ENCODE peak calls at places on chromosomes 1 and 21, in four cellular contexts. Q is Right ventricle myocardium inferior; T is stimulated activated CD4-positive, alpha-beta T cell treated with anti-CD3 and anti-CD28 coated beads, Interleukin-1b, Interleukin-23, amount 100 ng/mL, for 4 hours; D is endodermal cell. Z is an unnamed sample.

GRCh38 chr1:99849413-99849743 is 783 bp upstream of the AGL start:
- DNase-seq in Q (no peak), D (no peak), T (no peak), Z (no peak)

GRCh38 chr1:208717490-208717889 is 473.3 kb upstream of the PLXNA2 start:
- DNase-seq in T (no peak), Q (no peak), D (no peak), Z (no peak)

GRCh38 chr21:43369124-43369523 is 57.8 kb downstream of the SIK1 start:
- DNase-seq in Q (peak), D (no peak), T (no peak), Z (no peak)

GRCh38 chr1:178628637-178629548 is 96.2 kb upstream of the RALGPS2 start:
- DNase-seq in Q (no peak), D (peak), T (no peak), Z (no peak)

GRCh38 chr1:228013322-228014234 is 6.8 kb downstream of the WNT3A start:
- DNase-seq in Q (no peak), T (no peak), D (peak), Z (no peak)

GRCh38 chr1:146007785-146008133 is 11.4 kb upstream of the TXNIP start:
- DNase-seq in Q (no peak), D (no peak), T (no peak), Z (no peak)

GRCh38 chr1:237386362-237387143 is 344.6 kb downstream of the RYR2 start:
- DNase-seq in T (no peak), D (no peak), Q (no peak), Z (no peak)

GRCh38 chr1:229624906-229625871 is 733 bp downstream of the TAF5L start:
- DNase-seq in D (peak), T (peak), Q (peak), Z (peak)

GRCh38 chr1:16243936-16244649 is 7.1 kb upstream of the CPLANE2 start:
- DNase-seq in D (peak), Q (peak), T (peak), Z (peak)

GRCh38 chr1:15016526-15016925 is 137.0 kb upstream of the TMEM51 start:
- DNase-seq in T (no peak), Q (no peak), D (no peak), Z (no peak)

GRCh38 chr1:241828576-241828975 is 19.4 kb upstream of the EXO1 start:
- DNase-seq in T (no peak), Q (no peak), D (no peak), Z (no peak)